ENCODE peak calls at places on chromosomes 7 and 10, in six cellular contexts. One of them, this sample, is unnamed. For H3K36me3, the result is how much of the 10 kb centered on the place peaks cover.

GRCh38 chr7:149606826-149607225 is 109.2 kb upstream of the ZNF746 start:
- DNase-seq in IMR-90: no peak
- DNase-seq in testis: no peak
- DNase-seq in cardiac muscle cell: no peak
- DNase-seq in Panc1: no peak
- DNase-seq in prostate gland: no peak
- DNase-seq in this sample: no peak

GRCh38 chr7:115008465-115009114 is 86.7 kb downstream of the MDFIC start:
- DNase-seq in testis: peak
- DNase-seq in IMR-90: peak
- DNase-seq in cardiac muscle cell: peak
- DNase-seq in Panc1: no peak
- DNase-seq in prostate gland: no peak
- DNase-seq in this sample: no peak

GRCh38 chr10:595473-595872 is 94.0 kb downstream of the DIP2C start:
- DNase-seq in IMR-90: no peak
- DNase-seq in prostate gland: no peak
- DNase-seq in Panc1: no peak
- DNase-seq in cardiac muscle cell: no peak
- DNase-seq in testis: no peak
- DNase-seq in this sample: no peak

GRCh38 chr10:103716206-103717160 is 138.9 kb downstream of the SH3PXD2A start:
- DNase-seq in IMR-90: no peak
- DNase-seq in testis: peak
- DNase-seq in prostate gland: peak
- DNase-seq in cardiac muscle cell: peak
- DNase-seq in Panc1: no peak
- DNase-seq in this sample: no peak

GRCh38 chr10:79402951-79403350 is 42.5 kb downstream of the ZCCHC24 start:
- DNase-seq in Panc1: no peak
- DNase-seq in testis: no peak
- DNase-seq in prostate gland: no peak
- DNase-seq in cardiac muscle cell: no peak
- DNase-seq in IMR-90: no peak
- DNase-seq in this sample: no peak

GRCh38 chr7:131028293-131028692 is 294.3 kb upstream of the KLF14 start:
- DNase-seq in prostate gland: no peak
- DNase-seq in testis: no peak
- DNase-seq in IMR-90: no peak
- DNase-seq in Panc1: no peak
- DNase-seq in cardiac muscle cell: no peak
- DNase-seq in this sample: no peak

GRCh38 chr10:77977975-77978759 is 51.1 kb downstream of the POLR3A start:
- DNase-seq in IMR-90: no peak
- DNase-seq in Panc1: no peak
- DNase-seq in cardiac muscle cell: no peak
- DNase-seq in prostate gland: no peak
- DNase-seq in testis: peak
- DNase-seq in this sample: no peak

GRCh38 chr10:109823196-109823595 is 100.1 kb downstream of the XPNPEP1 start:
- DNase-seq in Panc1: no peak
- DNase-seq in IMR-90: no peak
- DNase-seq in cardiac muscle cell: no peak
- DNase-seq in testis: no peak
- DNase-seq in prostate gland: no peak
- DNase-seq in this sample: no peak

GRCh38 chr10:103145860-103146466 is 47.1 kb downstream of the NT5C2 start:
- DNase-seq in IMR-90: peak
- DNase-seq in prostate gland: no peak
- DNase-seq in Panc1: peak
- DNase-seq in cardiac muscle cell: peak
- DNase-seq in testis: peak
- DNase-seq in this sample: peak

GRCh38 chr7:76423666-76424412 is 911 bp upstream of the ZP3 start:
- DNase-seq in prostate gland: peak
- DNase-seq in testis: no peak
- DNase-seq in Panc1: no peak
- DNase-seq in IMR-90: no peak
- DNase-seq in cardiac muscle cell: no peak
- DNase-seq in this sample: no peak

GRCh38 chr10:29636178-29636577 is 1.4 kb upstream of the SVIL start:
- DNase-seq in prostate gland: no peak
- DNase-seq in IMR-90: peak
- DNase-seq in Panc1: no peak
- DNase-seq in cardiac muscle cell: peak
- DNase-seq in testis: no peak
- DNase-seq in this sample: no peak

GRCh38 chr7:27991006-27991528 is 189.5 kb downstream of the JAZF1 start:
- DNase-seq in cardiac muscle cell: no peak
- DNase-seq in prostate gland: no peak
- DNase-seq in Panc1: no peak
- DNase-seq in testis: no peak
- DNase-seq in IMR-90: no peak
- DNase-seq in this sample: no peak

GRCh38 chr7:98022531-98022930 is 32.5 kb upstream of the OCM2 start:
- DNase-seq in testis: no peak
- DNase-seq in Panc1: no peak
- DNase-seq in prostate gland: no peak
- DNase-seq in cardiac muscle cell: no peak
- DNase-seq in IMR-90: no peak
- DNase-seq in this sample: no peak

GRCh38 chr10:4677296-4678021 is 148.5 kb upstream of the AKR1E2 start:
- DNase-seq in cardiac muscle cell: peak
- DNase-seq in Panc1: peak
- DNase-seq in testis: no peak
- DNase-seq in IMR-90: peak
- DNase-seq in prostate gland: no peak
- DNase-seq in this sample: no peak

GRCh38 chr7:69412331-69413146 is 185.7 kb upstream of the AUTS2 start:
- DNase-seq in testis: peak
- DNase-seq in IMR-90: no peak
- DNase-seq in Panc1: peak
- DNase-seq in cardiac muscle cell: peak
- DNase-seq in prostate gland: no peak
- DNase-seq in this sample: no peak

GRCh38 chr7:901388-902154 is 25.2 kb downstream of the GET4 start:
- DNase-seq in Panc1: no peak
- DNase-seq in cardiac muscle cell: peak
- DNase-seq in testis: peak
- DNase-seq in prostate gland: no peak
- DNase-seq in IMR-90: peak
- DNase-seq in this sample: peak

GRCh38 chr7:79454325-79454960 is 976 bp upstream of the MAGI2 start:
- DNase-seq in testis: peak
- DNase-seq in prostate gland: peak
- DNase-seq in cardiac muscle cell: peak
- DNase-seq in IMR-90: peak
- DNase-seq in Panc1: no peak
- DNase-seq in this sample: no peak

GRCh38 chr7:145382762-145383161 is 546.9 kb upstream of the TPK1 start:
- DNase-seq in Panc1: no peak
- DNase-seq in prostate gland: no peak
- DNase-seq in IMR-90: no peak
- DNase-seq in testis: no peak
- DNase-seq in cardiac muscle cell: no peak
- DNase-seq in this sample: no peak

GRCh38 chr7:36208997-36209813 is 56.2 kb downstream of the EEPD1 start:
- DNase-seq in prostate gland: no peak
- DNase-seq in cardiac muscle cell: no peak
- DNase-seq in Panc1: no peak
- DNase-seq in IMR-90: peak
- DNase-seq in testis: no peak
- DNase-seq in this sample: no peak

GRCh38 chr7:46999866-47000265 is 582.0 kb downstream of the TNS3 start:
- DNase-seq in IMR-90: no peak
- DNase-seq in cardiac muscle cell: no peak
- DNase-seq in testis: no peak
- DNase-seq in prostate gland: no peak
- DNase-seq in Panc1: no peak
- DNase-seq in this sample: no peak

GRCh38 chr10:101018118-101018599 is 12.8 kb downstream of the PDZD7 start:
- DNase-seq in IMR-90: no peak
- DNase-seq in Panc1: no peak
- DNase-seq in prostate gland: no peak
- DNase-seq in cardiac muscle cell: no peak
- DNase-seq in testis: no peak
- DNase-seq in this sample: no peak

GRCh38 chr10:86681047-86681446 is 12.7 kb downstream of the LDB3 start:
- DNase-seq in Panc1: no peak
- DNase-seq in prostate gland: no peak
- DNase-seq in IMR-90: no peak
- DNase-seq in cardiac muscle cell: no peak
- DNase-seq in testis: peak
- DNase-seq in this sample: no peak

GRCh38 chr10:50216894-50217293 is 34.4 kb downstream of the ASAH2 start:
- DNase-seq in Panc1: no peak
- DNase-seq in IMR-90: peak
- DNase-seq in prostate gland: no peak
- DNase-seq in cardiac muscle cell: peak
- DNase-seq in testis: no peak
- DNase-seq in this sample: no peak

GRCh38 chr10:22478555-22479334 is 133.4 kb downstream of the SPAG6 start:
- DNase-seq in IMR-90: no peak
- DNase-seq in testis: no peak
- DNase-seq in cardiac muscle cell: no peak
- DNase-seq in Panc1: no peak
- DNase-seq in prostate gland: no peak
- DNase-seq in this sample: no peak

GRCh38 chr7:41436139-41436538 is 266.8 kb downstream of the INHBA start:
- DNase-seq in cardiac muscle cell: no peak
- DNase-seq in IMR-90: no peak
- DNase-seq in Panc1: no peak
- DNase-seq in testis: no peak
- DNase-seq in prostate gland: no peak
- DNase-seq in this sample: no peak

GRCh38 chr10:77279207-77279606 is 358.4 kb downstream of the KCNMA1 start:
- DNase-seq in IMR-90: peak
- DNase-seq in testis: no peak
- DNase-seq in prostate gland: no peak
- DNase-seq in cardiac muscle cell: peak
- DNase-seq in Panc1: no peak
- DNase-seq in this sample: no peak

GRCh38 chr10:30493609-30494530 is 59.9 kb downstream of the MAP3K8 start:
- DNase-seq in prostate gland: no peak
- DNase-seq in testis: peak
- DNase-seq in IMR-90: peak
- DNase-seq in Panc1: no peak
- DNase-seq in cardiac muscle cell: peak
- DNase-seq in this sample: peak

GRCh38 chr7:23191022-23191421 is 9.2 kb downstream of the NUP42 start:
- DNase-seq in testis: no peak
- DNase-seq in prostate gland: no peak
- DNase-seq in cardiac muscle cell: no peak
- DNase-seq in IMR-90: no peak
- DNase-seq in Panc1: no peak
- DNase-seq in this sample: no peak

GRCh38 chr7:127391591-127392181 is 822 bp downstream of the ZNF800 start:
- DNase-seq in cardiac muscle cell: peak
- DNase-seq in IMR-90: peak
- DNase-seq in prostate gland: peak
- DNase-seq in testis: peak
- DNase-seq in Panc1: no peak
- DNase-seq in this sample: no peak

DNA sequence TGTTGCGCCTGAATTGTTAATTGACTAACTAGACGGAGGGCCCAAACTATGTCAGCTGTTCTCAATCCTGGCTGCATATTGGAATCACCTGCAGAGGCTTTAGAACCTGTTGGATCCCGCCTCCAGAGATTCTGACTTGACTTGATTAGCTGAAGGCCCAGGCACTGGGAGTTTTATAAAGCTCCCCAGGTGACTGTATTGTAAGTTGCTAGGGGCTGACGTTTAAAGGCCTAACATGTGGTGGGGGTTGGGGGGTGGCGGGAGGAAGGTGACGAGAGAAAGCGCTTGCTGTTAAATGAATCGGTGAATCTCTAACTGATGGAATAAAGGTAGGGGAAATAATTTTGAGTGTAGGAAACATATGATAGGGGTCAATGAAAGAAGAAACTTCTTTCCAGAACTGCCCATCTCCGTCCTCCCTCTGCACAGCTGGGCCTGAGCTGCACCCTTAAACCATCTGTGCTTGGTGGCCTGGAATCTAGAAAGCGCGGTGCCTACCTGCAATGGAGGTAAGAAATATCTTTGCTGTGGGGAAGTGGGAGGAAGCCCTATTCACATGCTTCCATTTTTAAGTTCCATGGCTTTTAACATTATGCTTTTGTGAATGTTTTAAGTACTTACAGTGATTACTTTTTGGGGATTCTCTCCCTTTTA is 225.0 kb upstream of the FAM3C start:
- DNase-seq in prostate gland: no peak
- DNase-seq in IMR-90: no peak
- DNase-seq in cardiac muscle cell: no peak
- DNase-seq in testis: no peak
- DNase-seq in Panc1: no peak
- DNase-seq in this sample: no peak
- H3K4me3 ChIP-seq in prostate gland: no peak
- H3K4me3 ChIP-seq in IMR-90: no peak
- H3K4me3 ChIP-seq in cardiac muscle cell: no peak
- H3K4me3 ChIP-seq in testis: peak
- H3K4me3 ChIP-seq in Panc1: no peak
- H3K4me3 ChIP-seq in this sample: no peak

GRCh38 chr10:25639646-25640045 is 294.4 kb upstream of the MYO3A start:
- DNase-seq in Panc1: no peak
- DNase-seq in IMR-90: no peak
- DNase-seq in prostate gland: no peak
- DNase-seq in cardiac muscle cell: peak
- DNase-seq in testis: no peak
- DNase-seq in this sample: no peak
- TF ChIP-seq CTCF in Panc1: no peak
- TF ChIP-seq CTCF in IMR-90: no peak
- TF ChIP-seq CTCF in prostate gland: no peak
- TF ChIP-seq CTCF in cardiac muscle cell: peak
- TF ChIP-seq CTCF in testis: no peak
- TF ChIP-seq CTCF in this sample: no peak

GRCh38 chr7:64686493-64687184 is 20.7 kb downstream of the ZNF107 start:
- DNase-seq in cardiac muscle cell: no peak
- DNase-seq in testis: no peak
- DNase-seq in IMR-90: no peak
- DNase-seq in Panc1: no peak
- DNase-seq in prostate gland: peak
- DNase-seq in this sample: no peak

GRCh38 chr7:64687249-64687648 is 21.3 kb downstream of the ZNF107 start:
- DNase-seq in testis: no peak
- DNase-seq in prostate gland: no peak
- DNase-seq in Panc1: no peak
- DNase-seq in IMR-90: no peak
- DNase-seq in cardiac muscle cell: no peak
- DNase-seq in this sample: no peak

GRCh38 chr7:64685091-64685490 is 19.2 kb downstream of the ZNF107 start:
- DNase-seq in prostate gland: no peak
- DNase-seq in cardiac muscle cell: no peak
- DNase-seq in testis: no peak
- DNase-seq in Panc1: no peak
- DNase-seq in IMR-90: no peak
- DNase-seq in this sample: no peak

GRCh38 chr7:64685741-64686140 is 19.8 kb downstream of the ZNF107 start:
- DNase-seq in testis: no peak
- DNase-seq in Panc1: no peak
- DNase-seq in IMR-90: no peak
- DNase-seq in cardiac muscle cell: no peak
- DNase-seq in prostate gland: peak
- DNase-seq in this sample: no peak
- H3K36me3 ChIP-seq in testis: under half
- H3K36me3 ChIP-seq in Panc1: under half
- H3K36me3 ChIP-seq in IMR-90: under half
- H3K36me3 ChIP-seq in cardiac muscle cell: under half
- H3K36me3 ChIP-seq in prostate gland: under half
- H3K36me3 ChIP-seq in this sample: under half

GRCh38 chr7:108000875-108001758 is 1.8 kb downstream of the LAMB1 start:
- DNase-seq in testis: peak
- DNase-seq in IMR-90: peak
- DNase-seq in Panc1: no peak
- DNase-seq in prostate gland: no peak
- DNase-seq in cardiac muscle cell: peak
- DNase-seq in this sample: no peak
- H3K4me3 ChIP-seq in testis: peak
- H3K4me3 ChIP-seq in IMR-90: peak
- H3K4me3 ChIP-seq in Panc1: peak
- H3K4me3 ChIP-seq in prostate gland: peak
- H3K4me3 ChIP-seq in cardiac muscle cell: peak
- H3K4me3 ChIP-seq in this sample: peak

This sample was measured in BJ.